ENCODE peak calls at places on chromosomes 1 and 21, in seven cellular contexts. F is Panc1, J is ovary, P is stomach, Y is endodermal cell, B is upper lobe of left lung, W is esophagus squamous epithelium. A is an unnamed sample. For H3K27me3, the result is how much of the 10 kb centered on the place peaks cover.

GRCh38 chr1:24641646-24642151 is 1.4 kb upstream of the SRRM1 start:
- DNase-seq in P (no peak), B (peak), Y (peak), J (peak), F (no peak), W (no peak), A (peak)

GRCh38 chr1:243917177-243917862 is 67.3 kb upstream of the AKT3 start:
- DNase-seq in P (no peak), J (peak), W (no peak), Y (peak), F (no peak), B (peak), A (peak)

GRCh38 chr1:109910963-109911798 is 532 bp downstream of the CSF1 start:
- DNase-seq in F (no peak), W (no peak), B (peak), J (no peak), P (no peak), Y (peak), A (peak)

GRCh38 chr1:194419721-194420120 is 1233.3 kb upstream of the B3GALT2 start:
- DNase-seq in F (no peak), P (no peak), Y (no peak), W (no peak), B (no peak), J (no peak), A (no peak)

GRCh38 chr1:246001142-246001812 is 505.8 kb downstream of the SMYD3 start:
- DNase-seq in W (no peak), J (no peak), B (no peak), Y (no peak), P (no peak), F (no peak), A (no peak)

GRCh38 chr1:41431490-41432350 is 52.8 kb downstream of the EDN2 start:
- DNase-seq in Y (no peak), W (no peak), F (no peak), B (no peak), J (peak), P (peak), A (no peak)

GRCh38 chr1:86756062-86756406 is 51.7 kb downstream of the SH3GLB1 start:
- DNase-seq in F (no peak), J (no peak), B (no peak), W (no peak), P (no peak), Y (no peak), A (no peak)

GRCh38 chr1:94286864-94287437 is 49.6 kb upstream of the ARHGAP29 start:
- DNase-seq in J (no peak), B (no peak), Y (no peak), W (no peak), P (peak), F (no peak), A (no peak)

GRCh38 chr21:32965281-32965680 is 60.5 kb upstream of the OLIG2 start:
- DNase-seq in F (no peak), B (no peak), W (no peak), J (no peak), P (no peak), Y (no peak), A (no peak)

GRCh38 chr21:45502006-45502345 is 40.3 kb downstream of the SLC19A1 start:
- DNase-seq in F (no peak), J (peak), W (no peak), B (peak), P (no peak), Y (peak), A (no peak)

GRCh38 chr21:26834181-26834945 is 10.8 kb downstream of the ADAMTS1 start:
- DNase-seq in J (no peak), P (no peak), Y (no peak), F (no peak), W (no peak), B (no peak), A (no peak)

GRCh38 chr1:50369830-50370229 is 53.4 kb downstream of the DMRTA2 start:
- DNase-seq in Y (peak), W (no peak), F (no peak), B (no peak), J (no peak), P (no peak), A (no peak)

GRCh38 chr21:38645282-38645681 is 147.0 kb upstream of the ERG start:
- DNase-seq in W (no peak), Y (no peak), F (no peak), J (no peak), P (no peak), B (no peak), A (no peak)

GRCh38 chr1:65141394-65141793 is 6.6 kb upstream of the AK4 start:
- DNase-seq in P (no peak), Y (no peak), B (no peak), F (no peak), J (no peak), W (no peak), A (no peak)

GRCh38 chr1:229268505-229268904 is 2.4 kb upstream of the RAB4A start:
- DNase-seq in Y (no peak), F (no peak), P (no peak), J (no peak), B (no peak), W (no peak), A (no peak)

GRCh38 chr1:65817891-65818290 is 25.2 kb downstream of the PDE4B start:
- DNase-seq in Y (no peak), F (no peak), W (no peak), B (no peak), J (no peak), P (no peak), A (no peak)

GRCh38 chr1:23722652-23723051 is 20.6 kb upstream of the ELOA start:
- DNase-seq in F (no peak), B (no peak), Y (no peak), W (no peak), P (no peak), J (no peak), A (no peak)

GRCh38 chr1:226404063-226404903 is 3.6 kb downstream of the PARP1 start:
- DNase-seq in P (no peak), B (no peak), Y (no peak), F (no peak), J (no peak), W (no peak), A (no peak)

GRCh38 chr1:8170059-8170835 is 144.1 kb upstream of the ERRFI1 start:
- DNase-seq in W (no peak), P (no peak), J (no peak), B (peak), F (no peak), Y (peak), A (no peak)

GRCh38 chr1:85319931-85320330 is 43.5 kb upstream of the BCL10 start:
- DNase-seq in F (no peak), P (no peak), W (no peak), J (no peak), B (no peak), Y (no peak), A (no peak)

GRCh38 chr1:64898107-64898861 is 68.1 kb downstream of the JAK1 start:
- DNase-seq in J (peak), F (peak), P (peak), Y (peak), B (no peak), W (peak), A (no peak)

GRCh38 chr21:45022736-45023135 is 51.6 kb upstream of the ADARB1 start:
- DNase-seq in J (no peak), W (no peak), Y (peak), B (no peak), F (no peak), P (no peak), A (no peak)

GRCh38 chr1:37020653-37021277 is 13.6 kb downstream of the GRIK3 start:
- DNase-seq in F (no peak), P (no peak), J (no peak), W (no peak), Y (peak), B (no peak), A (no peak)

DNA sequence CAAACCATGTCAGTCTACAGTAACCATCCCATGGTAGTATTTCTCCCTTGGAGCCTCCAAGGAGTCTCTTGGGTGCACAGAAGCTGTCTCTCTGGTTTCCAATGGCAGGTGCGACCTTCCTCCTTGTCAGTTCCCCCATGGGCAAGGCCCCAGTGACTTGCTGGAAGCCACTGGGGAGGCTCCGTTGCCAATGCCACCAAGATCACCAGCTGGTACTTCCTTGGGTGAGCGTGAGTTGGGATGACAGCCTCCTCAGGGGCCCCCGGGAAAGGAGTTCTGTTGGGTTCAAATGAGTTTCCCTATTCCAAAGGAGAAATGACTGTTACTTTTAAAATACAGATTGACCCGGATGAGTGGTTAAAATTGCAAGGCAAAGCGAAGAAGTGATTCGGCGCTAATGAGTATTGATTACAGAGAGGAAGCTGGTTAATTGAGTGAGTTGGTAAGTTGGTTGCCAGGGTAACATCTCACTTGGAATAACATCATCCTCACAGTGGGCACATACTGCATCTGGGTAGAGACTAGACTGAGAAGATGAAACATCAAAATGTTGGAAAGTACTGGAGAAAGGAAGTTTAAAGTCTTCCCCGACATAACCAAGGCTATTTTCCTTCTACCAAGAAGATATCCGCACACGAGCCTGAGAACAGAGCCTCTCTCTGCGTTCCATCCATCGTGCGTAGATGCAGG is 53.0 kb upstream of the LAPTM5 start:
- DNase-seq in W (no peak), F (no peak), J (no peak), B (no peak), Y (no peak), P (no peak), A (no peak)
- H3K27me3 ChIP-seq in W (half or more), F (under half), J (under half), B (under half), Y (under half), P (under half), A (under half)

DNA sequence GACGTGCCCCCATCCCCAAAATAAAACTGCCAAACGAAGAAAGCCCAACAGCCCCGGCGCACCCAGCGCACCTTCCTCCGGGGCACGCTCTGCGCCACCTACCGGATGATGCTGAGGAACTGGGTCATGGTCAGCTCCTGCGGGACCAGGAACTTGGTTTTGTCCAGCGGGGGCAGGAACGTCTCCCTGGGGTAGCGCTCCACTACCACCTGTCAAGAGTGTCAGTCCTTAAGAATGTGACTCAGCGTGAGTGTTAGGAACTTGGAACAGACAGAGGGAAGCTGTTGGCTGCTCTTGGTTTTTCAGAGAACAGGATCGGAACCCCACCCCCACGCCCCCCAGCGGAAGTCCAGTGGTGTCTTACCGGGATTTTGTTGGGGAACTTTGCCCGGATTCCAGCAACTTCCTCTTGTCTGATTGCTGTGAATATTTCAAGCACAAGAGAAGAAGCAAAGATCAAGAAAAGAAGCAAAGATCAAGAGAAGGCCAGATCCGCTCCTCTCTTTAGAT is 431 bp downstream of the MAP1LC3C start:
- DNase-seq in J (peak), W (no peak), B (peak), P (peak), Y (peak), F (peak), A (peak)
- TF ChIP-seq CTCF in J (peak), W (peak), B (peak), P (no peak), Y (peak), F (peak), A (peak)

DNA sequence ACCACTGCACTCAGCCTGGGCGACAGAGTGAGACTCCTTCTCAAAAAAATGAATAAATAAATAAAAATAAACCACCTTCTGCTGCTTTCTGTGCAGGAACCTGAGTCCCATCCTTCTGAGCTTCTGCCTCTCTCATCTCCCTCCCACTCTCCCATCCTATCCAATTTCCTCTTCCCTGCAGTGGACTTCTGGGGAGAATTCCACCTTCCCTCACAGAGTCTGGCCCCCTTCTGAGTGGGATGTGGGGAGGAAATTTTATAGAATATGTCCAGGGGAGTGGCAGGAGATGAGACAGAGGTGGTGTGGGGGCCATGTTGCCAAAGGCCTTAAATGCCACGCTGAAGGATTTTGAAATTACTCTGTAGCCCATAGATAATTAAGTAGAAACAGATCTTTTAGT is 5.4 kb upstream of the EFNA1 start:
- DNase-seq in Y (no peak), W (no peak), B (no peak), P (no peak), J (no peak), F (no peak), A (no peak)
- H3K27me3 ChIP-seq in Y (half or more), W (under half), B (under half), P (under half), J (under half), F (under half), A (under half)

GRCh38 chr1:3509721-3510120 is 55.3 kb downstream of the ARHGEF16 start:
- DNase-seq in B (peak), Y (no peak), P (no peak), F (no peak), W (no peak), J (no peak), A (no peak)

GRCh38 chr1:3510956-3511250 is 56.4 kb downstream of the ARHGEF16 start:
- DNase-seq in B (no peak), W (no peak), P (no peak), F (no peak), Y (no peak), J (no peak), A (no peak)

GRCh38 chr1:3511306-3511705 is 56.8 kb downstream of the ARHGEF16 start:
- DNase-seq in W (no peak), P (no peak), B (peak), F (no peak), J (no peak), Y (no peak), A (no peak)

GRCh38 chr1:3508757-3509415 is 54.4 kb downstream of the ARHGEF16 start:
- DNase-seq in Y (no peak), B (peak), F (no peak), W (no peak), J (no peak), P (no peak), A (no peak)

GRCh38 chr1:3510136-3510955 is 55.9 kb downstream of the ARHGEF16 start:
- DNase-seq in W (no peak), P (no peak), Y (no peak), B (peak), F (no peak), J (no peak), A (no peak)
- TF ChIP-seq CTCF in W (no peak), P (no peak), Y (no peak), B (no peak), F (no peak), J (no peak), A (no peak)

DNA sequence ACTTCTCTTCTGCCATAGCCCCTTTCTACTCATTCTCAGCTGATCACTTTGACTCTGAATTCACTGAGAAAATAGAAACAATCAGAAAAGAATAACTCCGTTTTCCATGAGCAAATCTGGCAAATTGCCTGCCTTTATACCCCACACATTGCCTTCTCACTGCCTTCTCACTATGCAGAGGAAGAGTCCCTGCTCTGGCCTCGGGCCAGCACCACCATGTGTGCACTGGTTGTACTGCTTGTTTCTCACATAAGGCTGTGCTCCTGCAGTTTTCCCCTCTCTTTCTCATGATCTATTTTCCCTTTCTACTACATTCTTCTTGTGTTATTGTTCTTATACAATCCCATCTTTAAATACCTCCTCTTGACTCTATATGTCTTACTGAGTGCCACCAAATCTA is 2.3 kb upstream of the HMGCS2 start:
- DNase-seq in J (no peak), B (no peak), Y (peak), P (no peak), F (no peak), W (no peak), A (no peak)
- H3K27me3 ChIP-seq in J (under half), B (under half), Y (under half), P (under half), F (under half), W (under half), A (under half)

GRCh38 chr1:188594542-188595235 is 1765.9 kb downstream of the PLA2G4A start:
- DNase-seq in P (no peak), F (no peak), W (no peak), Y (peak), B (no peak), J (no peak), A (no peak)
- TF ChIP-seq CTCF in P (no peak), F (peak), W (no peak), Y (peak), B (no peak), J (no peak), A (no peak)

A was measured in CD4-positive, alpha-beta T cell.